ENCODE peak calls at places on chromosomes 1 and 21, in five cellular contexts. G is NAMALWA, D is iPS DF 6.9, Y is tibial artery, K is SW 1271. V is an unnamed sample.
A peak's percentile ranks its signal among the peaks of the same experiment; 100 is the strongest.

GRCh38 chr1:149888999-149889289 is 10.4 kb upstream of the BOLA1 start:
- DNase-seq in G (no peak), K (no peak), Y (peak; percentile 63), D (no peak), V (no peak)

GRCh38 chr1:17605582-17606344 is 66.3 kb downstream of the ARHGEF10L start:
- DNase-seq in K (no peak), Y (peak; percentile 91), G (no peak), D (no peak), V (no peak)

GRCh38 chr1:36324322-36324802 is 917 bp upstream of the EVA1B start:
- DNase-seq in Y (no peak), D (no peak), K (no peak), G (no peak), V (no peak)

GRCh38 chr21:16117331-16117730 is 387.5 kb downstream of the USP25 start:
- DNase-seq in D (no peak), K (no peak), G (no peak), Y (no peak), V (no peak)

GRCh38 chr1:64309468-64309867 is 106.0 kb downstream of the UBE2U start:
- DNase-seq in D (no peak), G (no peak), K (no peak), Y (no peak), V (no peak)

GRCh38 chr1:41475859-41476567 is 8.5 kb downstream of the EDN2 start:
- DNase-seq in K (no peak), D (no peak), Y (no peak), G (no peak), V (no peak)

GRCh38 chr1:40901886-40902633 is 39.9 kb upstream of the CITED4 start:
- DNase-seq in K (no peak), Y (peak; percentile 72), G (no peak), D (no peak), V (no peak)

GRCh38 chr1:163161337-163161736 is 41.4 kb downstream of the RGS5 start:
- DNase-seq in K (no peak), G (no peak), Y (no peak), D (no peak), V (no peak)

GRCh38 chr1:206575165-206575893 is 36.9 kb downstream of the EIF2D start:
- DNase-seq in D (no peak), G (no peak), K (no peak), Y (no peak), V (peak; percentile 92)

GRCh38 chr1:165854101-165854845 is 26.9 kb downstream of the UCK2 start:
- DNase-seq in K (peak; percentile 46), Y (no peak), G (no peak), D (no peak), V (no peak)

GRCh38 chr1:241992734-241993133 is 6.2 kb downstream of the MAP1LC3C start:
- DNase-seq in D (no peak), G (no peak), Y (no peak), K (no peak), V (no peak)

GRCh38 chr1:226400519-226401406 is 7.1 kb downstream of the PARP1 start:
- DNase-seq in D (no peak), G (no peak), K (no peak), Y (no peak), V (no peak)

GRCh38 chr1:219119839-219120238 is 53.8 kb upstream of the LYPLAL1 start:
- DNase-seq in Y (no peak), D (no peak), G (no peak), K (no peak), V (no peak)

GRCh38 chr1:7149080-7149838 is 364.0 kb downstream of the CAMTA1 start:
- DNase-seq in K (no peak), G (no peak), D (no peak), Y (peak; percentile 73), V (no peak)

GRCh38 chr1:245493029-245493428 is 338.2 kb downstream of the KIF26B start:
- DNase-seq in D (no peak), K (peak; percentile 52), Y (no peak), G (peak; percentile 73), V (no peak)

GRCh38 chr1:23444104-23444533 is 19.6 kb upstream of the TCEA3 start:
- DNase-seq in K (no peak), D (no peak), G (no peak), Y (peak; percentile 91), V (no peak)